ENCODE peak calls at places on chromosome 2, in nine cellular contexts. One of them, this sample, is unnamed.

GRCh38 chr2:15976334-15976733 is 36.0 kb downstream of the MYCN start:
- DNase-seq in NCI-H187: no peak
- DNase-seq in iris pigment epithelial cell: no peak
- DNase-seq in B cell: no peak
- DNase-seq in AG20443: no peak
- DNase-seq in CD8-positive, alpha-beta T cell: no peak
- DNase-seq in activated CD4-positive, alpha-beta T cell treated with anti-CD3 and anti-CD28 coated beads, Interleukin-2, amount 50 U/mL, for 24 hours: no peak
- DNase-seq in choroid plexus epithelial cell: no peak
- DNase-seq in GM12865: no peak
- DNase-seq in this sample: no peak

GRCh38 chr2:229669841-229670240 is 44.5 kb downstream of the DNER start:
- DNase-seq in NCI-H187: no peak
- DNase-seq in iris pigment epithelial cell: peak; percentile 5
- DNase-seq in B cell: no peak
- DNase-seq in AG20443: no peak
- DNase-seq in CD8-positive, alpha-beta T cell: no peak
- DNase-seq in activated CD4-positive, alpha-beta T cell treated with anti-CD3 and anti-CD28 coated beads, Interleukin-2, amount 50 U/mL, for 24 hours: no peak
- DNase-seq in choroid plexus epithelial cell: peak; percentile 39
- DNase-seq in GM12865: no peak
- DNase-seq in this sample: no peak

GRCh38 chr2:7725132-7725849 is 808.1 kb downstream of the RNF144A start:
- DNase-seq in NCI-H187: no peak
- DNase-seq in iris pigment epithelial cell: no peak
- DNase-seq in B cell: no peak
- DNase-seq in AG20443: no peak
- DNase-seq in CD8-positive, alpha-beta T cell: peak; percentile 26
- DNase-seq in activated CD4-positive, alpha-beta T cell treated with anti-CD3 and anti-CD28 coated beads, Interleukin-2, amount 50 U/mL, for 24 hours: no peak
- DNase-seq in choroid plexus epithelial cell: peak; percentile 35
- DNase-seq in GM12865: peak; percentile 70
- DNase-seq in this sample: no peak

GRCh38 chr2:223054193-223054781 is 2.3 kb downstream of the KCNE4 start:
- DNase-seq in NCI-H187: no peak
- DNase-seq in iris pigment epithelial cell: peak; percentile 74
- DNase-seq in B cell: no peak
- DNase-seq in AG20443: peak; percentile 63
- DNase-seq in CD8-positive, alpha-beta T cell: no peak
- DNase-seq in activated CD4-positive, alpha-beta T cell treated with anti-CD3 and anti-CD28 coated beads, Interleukin-2, amount 50 U/mL, for 24 hours: no peak
- DNase-seq in choroid plexus epithelial cell: peak; percentile 77
- DNase-seq in GM12865: no peak
- DNase-seq in this sample: no peak

GRCh38 chr2:100744589-100744988 is 75.3 kb upstream of the NPAS2 start:
- DNase-seq in NCI-H187: no peak
- DNase-seq in iris pigment epithelial cell: peak; percentile 78
- DNase-seq in B cell: no peak
- DNase-seq in AG20443: no peak
- DNase-seq in CD8-positive, alpha-beta T cell: no peak
- DNase-seq in activated CD4-positive, alpha-beta T cell treated with anti-CD3 and anti-CD28 coated beads, Interleukin-2, amount 50 U/mL, for 24 hours: no peak
- DNase-seq in choroid plexus epithelial cell: peak; percentile 81
- DNase-seq in GM12865: peak; percentile 2
- DNase-seq in this sample: no peak

GRCh38 chr2:174325932-174326879 is 8.5 kb upstream of the SP9 start:
- DNase-seq in NCI-H187: no peak
- DNase-seq in iris pigment epithelial cell: peak; percentile 62
- DNase-seq in B cell: peak; percentile 54
- DNase-seq in AG20443: peak; percentile 39
- DNase-seq in CD8-positive, alpha-beta T cell: no peak
- DNase-seq in activated CD4-positive, alpha-beta T cell treated with anti-CD3 and anti-CD28 coated beads, Interleukin-2, amount 50 U/mL, for 24 hours: no peak
- DNase-seq in choroid plexus epithelial cell: peak; percentile 52
- DNase-seq in GM12865: no peak
- DNase-seq in this sample: peak; percentile 12

GRCh38 chr2:227443889-227444568 is 27.9 kb upstream of the AGFG1 start:
- DNase-seq in NCI-H187: no peak
- DNase-seq in iris pigment epithelial cell: peak; percentile 66
- DNase-seq in B cell: no peak
- DNase-seq in AG20443: no peak
- DNase-seq in CD8-positive, alpha-beta T cell: no peak
- DNase-seq in activated CD4-positive, alpha-beta T cell treated with anti-CD3 and anti-CD28 coated beads, Interleukin-2, amount 50 U/mL, for 24 hours: no peak
- DNase-seq in choroid plexus epithelial cell: peak; percentile 51
- DNase-seq in GM12865: no peak
- DNase-seq in this sample: no peak

GRCh38 chr2:42764096-42764495 is at the start of gene OXER1:
- DNase-seq in NCI-H187: no peak
- DNase-seq in iris pigment epithelial cell: no peak
- DNase-seq in B cell: no peak
- DNase-seq in AG20443: no peak
- DNase-seq in CD8-positive, alpha-beta T cell: no peak
- DNase-seq in activated CD4-positive, alpha-beta T cell treated with anti-CD3 and anti-CD28 coated beads, Interleukin-2, amount 50 U/mL, for 24 hours: no peak
- DNase-seq in choroid plexus epithelial cell: no peak
- DNase-seq in GM12865: no peak
- DNase-seq in this sample: no peak

GRCh38 chr2:124778076-124778475 is 753.0 kb downstream of the CNTNAP5 start:
- DNase-seq in NCI-H187: no peak
- DNase-seq in iris pigment epithelial cell: peak; percentile 4
- DNase-seq in B cell: no peak
- DNase-seq in AG20443: no peak
- DNase-seq in CD8-positive, alpha-beta T cell: no peak
- DNase-seq in activated CD4-positive, alpha-beta T cell treated with anti-CD3 and anti-CD28 coated beads, Interleukin-2, amount 50 U/mL, for 24 hours: no peak
- DNase-seq in choroid plexus epithelial cell: peak; percentile 0
- DNase-seq in GM12865: peak; percentile 44
- DNase-seq in this sample: no peak

GRCh38 chr2:198309673-198310280 is 505.4 kb downstream of the PLCL1 start:
- DNase-seq in NCI-H187: no peak
- DNase-seq in iris pigment epithelial cell: peak; percentile 39
- DNase-seq in B cell: peak; percentile 57
- DNase-seq in AG20443: peak; percentile 76
- DNase-seq in CD8-positive, alpha-beta T cell: peak; percentile 50
- DNase-seq in activated CD4-positive, alpha-beta T cell treated with anti-CD3 and anti-CD28 coated beads, Interleukin-2, amount 50 U/mL, for 24 hours: no peak
- DNase-seq in choroid plexus epithelial cell: peak; percentile 66
- DNase-seq in GM12865: peak; percentile 51
- DNase-seq in this sample: peak; percentile 61

GRCh38 chr2:120432976-120433815 is 87.3 kb downstream of the INHBB start:
- DNase-seq in NCI-H187: no peak
- DNase-seq in iris pigment epithelial cell: no peak
- DNase-seq in B cell: no peak
- DNase-seq in AG20443: no peak
- DNase-seq in CD8-positive, alpha-beta T cell: no peak
- DNase-seq in activated CD4-positive, alpha-beta T cell treated with anti-CD3 and anti-CD28 coated beads, Interleukin-2, amount 50 U/mL, for 24 hours: no peak
- DNase-seq in choroid plexus epithelial cell: no peak
- DNase-seq in GM12865: no peak
- DNase-seq in this sample: no peak

GRCh38 chr2:25838152-25838756 is 40.0 kb downstream of the ASXL2 start:
- DNase-seq in NCI-H187: no peak
- DNase-seq in iris pigment epithelial cell: no peak
- DNase-seq in B cell: no peak
- DNase-seq in AG20443: no peak
- DNase-seq in CD8-positive, alpha-beta T cell: no peak
- DNase-seq in activated CD4-positive, alpha-beta T cell treated with anti-CD3 and anti-CD28 coated beads, Interleukin-2, amount 50 U/mL, for 24 hours: no peak
- DNase-seq in choroid plexus epithelial cell: no peak
- DNase-seq in GM12865: no peak
- DNase-seq in this sample: no peak

GRCh38 chr2:195360242-195360641 is 296.8 kb upstream of the SLC39A10 start:
- DNase-seq in NCI-H187: no peak
- DNase-seq in iris pigment epithelial cell: no peak
- DNase-seq in B cell: no peak
- DNase-seq in AG20443: no peak
- DNase-seq in CD8-positive, alpha-beta T cell: no peak
- DNase-seq in activated CD4-positive, alpha-beta T cell treated with anti-CD3 and anti-CD28 coated beads, Interleukin-2, amount 50 U/mL, for 24 hours: no peak
- DNase-seq in choroid plexus epithelial cell: no peak
- DNase-seq in GM12865: no peak
- DNase-seq in this sample: no peak

GRCh38 chr2:96470089-96470488 is 35.1 kb downstream of the NEURL3 start:
- DNase-seq in NCI-H187: no peak
- DNase-seq in iris pigment epithelial cell: no peak
- DNase-seq in B cell: no peak
- DNase-seq in AG20443: no peak
- DNase-seq in CD8-positive, alpha-beta T cell: no peak
- DNase-seq in activated CD4-positive, alpha-beta T cell treated with anti-CD3 and anti-CD28 coated beads, Interleukin-2, amount 50 U/mL, for 24 hours: no peak
- DNase-seq in choroid plexus epithelial cell: no peak
- DNase-seq in GM12865: no peak
- DNase-seq in this sample: no peak

GRCh38 chr2:42754021-42754775 is 9.7 kb downstream of the OXER1 start:
- DNase-seq in NCI-H187: peak; percentile 11
- DNase-seq in iris pigment epithelial cell: peak; percentile 14
- DNase-seq in B cell: peak; percentile 74
- DNase-seq in AG20443: no peak
- DNase-seq in CD8-positive, alpha-beta T cell: no peak
- DNase-seq in activated CD4-positive, alpha-beta T cell treated with anti-CD3 and anti-CD28 coated beads, Interleukin-2, amount 50 U/mL, for 24 hours: no peak
- DNase-seq in choroid plexus epithelial cell: peak; percentile 29
- DNase-seq in GM12865: peak; percentile 85
- DNase-seq in this sample: no peak

This sample was measured in CD4-positive, CD25-positive, alpha-beta regulatory T cell.